ENCODE peak calls at places on chromosome 11, in seven cellular contexts. U, P, I, D, W, K and B are unnamed samples.

GRCh38 chr11:76824083-76824939 is 36.4 kb upstream of the ACER3 start:
- DNase-seq in U (no peak), P (no peak), I (no peak), D (no peak), W (peak), K (no peak), B (no peak)

GRCh38 chr11:83922318-83922717 is 636.2 kb upstream of the CCDC90B start:
- DNase-seq in U (no peak), P (no peak), I (no peak), D (no peak), W (no peak), K (no peak), B (no peak)

GRCh38 chr11:45354976-45355705 is 69.0 kb upstream of the SYT13 start:
- DNase-seq in U (peak), P (peak), I (peak), D (peak), W (peak), K (peak), B (peak)

GRCh38 chr11:110075822-110076208 is 17.4 kb upstream of the ZC3H12C start:
- DNase-seq in U (no peak), P (no peak), I (no peak), D (no peak), W (no peak), K (no peak), B (no peak)

GRCh38 chr11:78564889-78565467 is 9.7 kb downstream of the NARS2 start:
- DNase-seq in U (no peak), P (no peak), I (no peak), D (no peak), W (peak), K (no peak), B (no peak)

GRCh38 chr11:58626915-58627483 is 4.5 kb downstream of the CNTF start:
- DNase-seq in U (no peak), P (no peak), I (no peak), D (no peak), W (peak), K (no peak), B (no peak)

GRCh38 chr11:108388576-108388975 is 78.8 kb downstream of the C11orf65 start:
- DNase-seq in U (no peak), P (no peak), I (no peak), D (no peak), W (no peak), K (no peak), B (no peak)

GRCh38 chr11:93741882-93742226 is 382 bp downstream of the C11orf54 start:
- DNase-seq in U (no peak), P (no peak), I (peak), D (peak), W (peak), K (no peak), B (no peak)

GRCh38 chr11:112555491-112556364 is 295.1 kb upstream of the PLET1 start:
- DNase-seq in U (no peak), P (peak), I (peak), D (peak), W (peak), K (peak), B (peak)

GRCh38 chr11:64892838-64893193 is 14.4 kb upstream of the EHD1 start:
- DNase-seq in U (no peak), P (no peak), I (no peak), D (no peak), W (no peak), K (no peak), B (no peak)
- H3K4me3 ChIP-seq in U (no peak), P (no peak), I (no peak), D (no peak), W (no peak), K (no peak), B (no peak)

GRCh38 chr11:97259434-97259833 is 869.6 kb downstream of the JRKL start:
- DNase-seq in U (no peak), P (no peak), I (no peak), D (no peak), W (no peak), K (no peak), B (no peak)

GRCh38 chr11:97259884-97260283 is 870.1 kb downstream of the JRKL start:
- DNase-seq in U (no peak), P (no peak), I (no peak), D (no peak), W (no peak), K (no peak), B (no peak)

DNA sequence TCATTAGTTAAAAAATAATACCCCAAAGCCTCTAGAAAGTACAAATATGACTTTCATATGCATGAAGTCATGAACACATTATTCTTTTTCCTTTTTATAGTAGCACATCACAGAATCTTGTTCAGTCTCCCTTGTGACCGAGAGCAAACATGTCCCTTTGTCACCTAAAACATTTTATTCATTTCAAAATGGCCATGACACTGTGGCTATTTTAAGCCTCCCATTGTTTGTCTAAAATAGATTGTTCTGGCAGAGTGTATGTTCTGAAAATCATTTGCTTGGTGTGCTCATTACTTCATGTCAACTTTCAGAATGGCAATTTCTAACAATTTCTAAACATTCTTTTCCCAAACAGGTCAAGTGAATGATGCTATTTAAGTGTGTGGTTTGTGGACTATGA is 865.0 kb downstream of the JRKL start:
- DNase-seq in U (no peak), P (no peak), I (no peak), D (no peak), W (no peak), K (no peak), B (no peak)
- TF ChIP-seq CTCF in U (no peak), P (no peak), I (no peak), D (no peak), W (no peak), K (no peak), B (no peak)

GRCh38 chr11:126647735-126648134 is 292.2 kb downstream of the ST3GAL4 start:
- DNase-seq in U (no peak), P (no peak), I (no peak), D (no peak), W (peak), K (no peak), B (no peak)
- H3K4me3 ChIP-seq in U (no peak), P (no peak), I (no peak), D (no peak), W (no peak), K (no peak), B (no peak)

GRCh38 chr11:2171531-2171930 is at the start of gene TH:
- DNase-seq in U (no peak), P (no peak), I (no peak), D (no peak), W (no peak), K (no peak), B (no peak)

GRCh38 chr11:2174361-2174760 is 2.7 kb upstream of the TH start:
- DNase-seq in U (no peak), P (no peak), I (no peak), D (no peak), W (no peak), K (no peak), B (no peak)

GRCh38 chr11:2173761-2174160 is 2.1 kb upstream of the TH start:
- DNase-seq in U (no peak), P (no peak), I (no peak), D (no peak), W (no peak), K (no peak), B (no peak)

GRCh38 chr11:2172676-2173075 is 1.1 kb upstream of the TH start:
- DNase-seq in U (no peak), P (no peak), I (no peak), D (no peak), W (no peak), K (no peak), B (no peak)

DNA sequence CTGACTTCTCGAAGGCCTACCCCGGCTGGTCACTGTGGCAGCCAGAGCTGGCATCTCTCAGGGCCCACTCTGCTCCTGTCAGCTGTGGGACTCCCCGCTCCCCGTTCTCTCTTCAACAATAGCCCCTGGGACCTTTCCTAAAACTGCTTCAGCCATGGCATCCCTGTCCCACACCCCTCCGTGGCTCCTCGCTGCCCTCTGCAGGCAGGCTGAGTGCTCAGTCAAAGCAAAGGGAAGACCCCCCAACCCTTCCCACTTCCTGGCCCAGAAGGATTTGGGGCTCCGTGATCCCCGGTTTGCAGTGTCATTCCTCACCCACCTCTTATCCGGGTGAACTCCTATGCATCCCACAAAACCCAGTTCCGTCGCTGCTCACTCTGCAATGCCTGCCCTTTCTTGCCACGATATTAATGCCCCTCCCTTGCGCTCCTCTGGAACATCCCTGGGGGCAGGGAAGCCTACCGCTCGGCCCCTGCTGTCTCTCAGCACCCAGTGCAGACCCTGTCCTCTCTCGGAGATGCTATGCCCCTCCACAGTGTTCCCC is 1.6 kb upstream of the TH start:
- DNase-seq in U (no peak), P (no peak), I (no peak), D (no peak), W (no peak), K (no peak), B (no peak)
- TF ChIP-seq CTCF in U (no peak), P (no peak), I (no peak), D (no peak), W (peak), K (peak), B (peak)

DNA sequence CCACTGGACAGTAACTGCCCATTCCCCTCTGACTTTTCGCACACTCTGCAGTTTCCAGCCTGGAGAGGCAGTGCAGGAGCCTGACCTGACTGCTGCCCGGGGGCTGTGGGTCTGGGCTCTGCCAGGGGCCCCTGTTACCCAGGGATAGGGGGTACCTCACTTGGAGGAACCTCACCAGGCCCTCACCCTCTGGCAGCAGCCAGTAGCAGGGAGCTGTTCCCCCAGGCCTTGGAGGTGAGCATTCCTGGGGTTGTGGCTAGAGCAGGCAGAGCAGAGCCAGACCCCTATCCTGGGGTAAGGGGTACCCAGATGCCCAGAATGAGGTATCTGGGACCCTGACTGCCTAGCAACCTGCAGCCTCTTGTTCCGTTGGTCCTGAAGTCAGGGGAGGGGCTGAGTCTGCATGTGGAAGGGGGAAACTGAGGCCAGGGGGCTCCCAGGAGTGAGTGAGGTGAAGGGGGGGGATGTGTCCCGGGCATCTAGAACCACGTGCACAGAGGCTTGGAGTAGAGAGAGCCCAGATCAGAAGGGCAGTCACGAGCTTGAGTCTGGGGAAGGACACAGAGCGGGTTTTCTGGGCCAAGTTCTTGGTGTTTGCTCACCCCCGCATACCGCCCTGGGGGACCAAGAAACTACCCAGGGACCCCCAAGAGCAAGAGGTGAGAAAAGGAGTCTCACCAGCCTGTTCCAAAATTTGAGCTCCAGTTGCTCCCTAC is 43.9 kb upstream of the ACCSL start:
- DNase-seq in U (no peak), P (no peak), I (peak), D (no peak), W (no peak), K (no peak), B (no peak)
- H3K4me3 ChIP-seq in U (no peak), P (no peak), I (no peak), D (no peak), W (no peak), K (no peak), B (no peak)

DNA sequence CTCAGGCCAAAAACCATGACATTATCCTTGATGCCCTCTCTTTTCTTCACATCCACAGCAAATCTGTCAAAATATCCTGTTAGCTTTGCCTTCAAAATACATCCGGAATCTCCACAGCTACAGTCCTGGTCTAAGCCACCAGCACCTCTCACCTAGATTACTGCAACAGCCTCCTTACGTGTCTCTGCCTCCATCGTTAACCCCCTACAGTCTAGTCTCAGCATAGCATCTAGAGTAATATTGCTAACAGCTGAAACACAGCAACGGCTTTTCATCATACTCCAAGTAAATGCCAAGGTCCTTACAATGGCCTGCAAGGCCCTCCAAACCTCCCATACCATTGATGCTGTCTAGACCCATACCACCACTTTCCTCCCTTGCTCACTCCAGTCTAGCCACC is 4.4 kb downstream of the TSG101 start:
- DNase-seq in U (no peak), P (no peak), I (no peak), D (no peak), W (no peak), K (no peak), B (no peak)
- TF ChIP-seq CTCF in U (no peak), P (no peak), I (peak), D (no peak), W (no peak), K (peak), B (peak)

DNA sequence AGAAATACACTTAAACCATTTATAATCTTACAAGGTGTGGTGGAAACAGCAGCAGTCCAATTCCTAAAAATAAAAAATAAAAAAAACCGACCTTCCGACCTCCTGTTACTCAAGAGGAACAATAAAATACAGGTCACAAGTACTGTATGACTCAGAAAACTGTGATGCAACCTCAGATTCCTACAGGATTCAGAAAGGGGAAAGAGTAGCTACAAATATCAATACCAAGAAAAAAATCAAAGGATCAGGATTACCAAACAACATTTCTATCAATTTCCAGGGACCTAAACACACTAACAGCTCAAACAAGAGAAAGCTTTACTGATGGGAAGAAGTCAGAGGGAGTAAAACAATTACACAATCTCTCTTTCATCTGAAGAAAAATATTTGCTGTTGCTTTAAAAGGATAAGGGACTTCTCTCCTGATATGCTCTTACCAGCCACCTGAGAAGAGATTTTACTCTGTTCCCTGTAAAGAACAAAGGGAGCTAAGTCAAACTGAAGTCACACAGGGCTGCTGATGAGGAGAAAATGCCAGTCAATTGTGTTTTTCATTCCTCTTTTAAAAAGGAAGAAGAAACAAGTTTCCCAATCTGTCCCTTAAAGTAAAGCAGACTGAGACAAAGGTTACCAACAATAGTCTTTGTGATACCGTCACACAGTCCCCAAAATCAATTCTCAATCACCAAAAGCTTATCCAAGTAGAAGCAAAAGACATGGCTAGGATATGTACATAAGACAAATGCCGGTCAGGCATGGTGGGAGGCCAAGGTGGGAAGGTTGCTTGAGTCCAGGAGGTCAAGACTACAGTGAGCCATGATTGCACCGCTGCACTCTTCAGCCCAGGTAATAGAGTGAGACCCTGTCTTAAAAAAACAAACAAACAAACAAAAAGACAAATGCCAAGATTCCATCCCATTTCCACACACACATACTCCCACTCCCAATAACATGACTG is 39.3 kb downstream of the AMBRA1 start:
- DNase-seq in U (no peak), P (no peak), I (no peak), D (no peak), W (peak), K (no peak), B (no peak)
- H3K4me3 ChIP-seq in U (no peak), P (no peak), I (no peak), D (no peak), W (no peak), K (no peak), B (no peak)

GRCh38 chr11:73597956-73598718 is at the start of gene FAM168A:
- DNase-seq in U (peak), P (peak), I (peak), D (peak), W (peak), K (peak), B (peak)
- TF ChIP-seq CTCF in U (peak), P (no peak), I (peak), D (no peak), W (no peak), K (peak), B (peak)

DNA sequence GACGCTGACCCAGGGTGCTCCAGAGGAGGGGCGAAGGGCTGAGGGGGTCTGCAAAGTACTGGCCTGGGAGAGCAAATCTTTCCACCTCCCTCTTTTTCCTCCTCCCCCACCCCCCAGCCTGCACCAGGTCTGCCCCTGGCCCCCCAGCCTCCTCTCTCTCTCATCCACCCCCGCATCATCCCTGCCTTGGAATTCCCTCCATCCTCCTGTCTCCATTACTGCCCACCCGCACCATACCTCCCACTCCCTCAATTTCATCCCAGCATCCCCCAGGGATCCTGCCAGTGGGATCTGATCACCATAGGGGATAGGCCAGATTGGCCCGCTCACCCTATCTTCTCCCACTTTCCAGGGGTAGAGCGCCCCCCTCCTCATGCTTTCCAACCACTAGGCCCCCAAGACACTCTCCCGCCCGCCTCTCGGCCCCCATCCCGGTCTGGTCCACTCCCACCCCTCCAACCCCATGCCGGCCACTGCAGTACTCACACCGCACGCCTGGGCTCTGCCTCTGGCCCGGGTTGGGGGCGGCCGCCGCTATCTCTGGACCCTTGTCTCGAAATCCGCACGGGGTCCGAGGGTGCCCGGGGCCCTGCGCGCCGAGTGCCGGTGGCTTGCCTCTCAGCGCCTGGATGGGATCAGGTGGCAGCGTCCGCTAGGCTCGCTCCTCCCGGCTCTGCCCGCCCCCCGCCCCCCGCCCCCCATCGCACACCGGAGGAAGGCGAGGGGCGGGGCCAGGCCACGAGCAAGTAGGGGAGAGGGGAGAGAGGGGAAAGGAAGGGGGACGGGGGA is at the start of gene GAL3ST3:
- DNase-seq in U (no peak), P (no peak), I (no peak), D (no peak), W (no peak), K (no peak), B (no peak)
- H3K4me3 ChIP-seq in U (peak), P (peak), I (no peak), D (no peak), W (no peak), K (no peak), B (no peak)

GRCh38 chr11:22879615-22880014 is 19.3 kb upstream of the CCDC179 start:
- DNase-seq in U (no peak), P (no peak), I (no peak), D (no peak), W (peak), K (no peak), B (no peak)

GRCh38 chr11:22878039-22878438 is 17.8 kb upstream of the CCDC179 start:
- DNase-seq in U (no peak), P (no peak), I (no peak), D (no peak), W (no peak), K (no peak), B (no peak)

GRCh38 chr11:22878604-22879003 is 18.3 kb upstream of the CCDC179 start:
- DNase-seq in U (no peak), P (no peak), I (no peak), D (no peak), W (no peak), K (no peak), B (no peak)

GRCh38 chr11:22875869-22876473 is 15.7 kb upstream of the CCDC179 start:
- DNase-seq in U (peak), P (no peak), I (peak), D (no peak), W (peak), K (peak), B (peak)
- TF ChIP-seq CTCF in U (peak), P (peak), I (peak), D (peak), W (peak), K (peak), B (peak)